ENCODE peak calls at places on chromosomes 11 and 22, in eight cellular contexts. A is LHCN-M2; U is NCI-H187 treated with DMSO at 0.1 percent for 48 hours; E is Jurkat, Clone E6-1; V is H4; J is NCI-H1105 treated with DMSO at 0.1 percent for 48 hours; W is colonic mucosa; C is thoracic aorta. H is an unnamed sample.
A peak's percentile ranks its signal among the peaks of the same experiment; 100 is the strongest.

GRCh38 chr11:119149371-119150275 is 771 bp downstream of the ABCG4 start:
- DNase-seq in J (peak; percentile 29), C (no peak), W (no peak), U (no peak), V (no peak), E (no peak), A (no peak), H (peak; percentile 54)

GRCh38 chr22:45911601-45912271 is 65.2 kb downstream of the WNT7B start:
- DNase-seq in U (peak; percentile 0), E (no peak), J (peak; percentile 91), C (no peak), A (peak; percentile 8), W (no peak), V (peak; percentile 77), H (no peak)

GRCh38 chr11:113895367-113896155 is 9.0 kb upstream of the HTR3B start:
- DNase-seq in V (no peak), J (no peak), E (no peak), A (no peak), U (peak; percentile 30), C (no peak), W (no peak), H (no peak)

GRCh38 chr11:559712-560304 is 730 bp downstream of the LMNTD2 start:
- DNase-seq in A (no peak), U (no peak), C (no peak), E (no peak), V (no peak), J (no peak), W (peak; percentile 87), H (no peak)

GRCh38 chr11:110430267-110431211 is 791 bp downstream of the FDX1 start:
- DNase-seq in U (no peak), V (no peak), A (peak; percentile 6), W (peak; percentile 75), E (no peak), J (peak; percentile 47), C (no peak), H (no peak)

GRCh38 chr11:126339866-126340434 is 15.5 kb upstream of the ST3GAL4 start:
- DNase-seq in J (no peak), U (no peak), W (no peak), V (peak; percentile 40), C (no peak), A (no peak), E (no peak), H (no peak)

GRCh38 chr11:126147268-126148111 is 64.0 kb downstream of the RPUSD4 start:
- DNase-seq in E (no peak), A (no peak), J (peak; percentile 37), C (no peak), W (no peak), U (no peak), V (no peak), H (no peak)

GRCh38 chr22:48510599-48510998 is 1317.1 kb downstream of the BRD1 start:
- DNase-seq in E (no peak), V (no peak), C (no peak), U (no peak), A (no peak), J (no peak), W (no peak), H (no peak)

GRCh38 chr11:6673523-6673922 is 9.6 kb downstream of the MRPL17 start:
- DNase-seq in E (no peak), A (no peak), C (no peak), V (no peak), W (no peak), U (no peak), J (no peak), H (no peak)

GRCh38 chr11:112253605-112254242 is 6.9 kb downstream of the PLET1 start:
- DNase-seq in E (no peak), W (no peak), C (no peak), A (peak; percentile 5), U (no peak), J (no peak), V (no peak), H (no peak)

GRCh38 chr22:45302047-45302446 is 7.7 kb upstream of the FAM118A start:
- DNase-seq in U (no peak), V (peak; percentile 81), E (no peak), J (no peak), A (peak; percentile 37), C (no peak), W (no peak), H (no peak)

GRCh38 chr11:103730151-103730940 is 306.1 kb upstream of the DDI1 start:
- DNase-seq in E (no peak), J (no peak), U (no peak), V (no peak), A (peak; percentile 5), C (no peak), W (no peak), H (no peak)

GRCh38 chr11:36251716-36252307 is 37.4 kb downstream of the COMMD9 start:
- DNase-seq in A (no peak), J (no peak), W (no peak), U (no peak), E (no peak), V (no peak), C (no peak), H (no peak)

GRCh38 chr22:20319041-20319744 is 667 bp downstream of the DGCR6L start:
- DNase-seq in V (peak; percentile 1), E (no peak), U (no peak), A (peak; percentile 23), W (no peak), J (no peak), C (no peak), H (no peak)

GRCh38 chr22:39212721-39213376 is 31.9 kb downstream of the PDGFB start:
- DNase-seq in U (no peak), J (no peak), E (no peak), W (no peak), A (peak; percentile 87), V (no peak), C (no peak), H (no peak)

GRCh38 chr22:46659059-46659790 is 39.0 kb downstream of the GRAMD4 start:
- DNase-seq in J (no peak), U (no peak), E (no peak), C (no peak), A (no peak), W (no peak), V (no peak), H (no peak)

GRCh38 chr11:37613031-37613430 is 1015.0 kb upstream of the RAG2 start:
- DNase-seq in U (no peak), V (no peak), A (no peak), E (no peak), J (no peak), W (no peak), C (no peak), H (no peak)

GRCh38 chr11:91243630-91244029 is 981.0 kb upstream of the FAT3 start:
- DNase-seq in J (no peak), A (no peak), V (peak; percentile 24), W (no peak), E (no peak), U (no peak), C (no peak), H (no peak)

GRCh38 chr11:120929664-120930154 is 94.2 kb upstream of the TBCEL start:
- DNase-seq in U (no peak), E (peak; percentile 28), V (peak; percentile 54), C (no peak), J (peak; percentile 53), W (peak; percentile 38), A (peak; percentile 17), H (peak; percentile 51)

GRCh38 chr11:32188785-32189184 is 97.9 kb downstream of the RCN1 start:
- DNase-seq in W (no peak), J (no peak), C (no peak), U (no peak), E (no peak), A (no peak), V (no peak), H (no peak)

GRCh38 chr11:57379732-57380131 is 1.2 kb downstream of the PRG3 start:
- DNase-seq in V (no peak), J (no peak), E (no peak), U (no peak), C (no peak), A (no peak), W (no peak), H (no peak)

GRCh38 chr11:117759305-117759704 is 37.7 kb downstream of the DSCAML1 start:
- DNase-seq in E (no peak), A (no peak), J (no peak), C (no peak), V (no peak), U (no peak), W (no peak), H (no peak)

H was measured in mesothelial cell of epicardium.